ENCODE peak calls at places on chromosomes 2 and 18, in four cellular contexts. N, I, C and Y are unnamed samples.

GRCh38 chr18:6521804-6522418 is 107.2 kb upstream of the L3MBTL4 start:
- DNase-seq in N (peak; percentile 25), I (no peak), C (peak; percentile 34), Y (no peak)

GRCh38 chr2:72112421-72112820 is 35.2 kb downstream of the CYP26B1 start:
- DNase-seq in N (peak; percentile 64), I (no peak), C (no peak), Y (no peak)

GRCh38 chr18:48850891-48851302 is 99.9 kb downstream of the SMAD7 start:
- DNase-seq in N (no peak), I (no peak), C (peak; percentile 28), Y (no peak)

GRCh38 chr18:2083691-2084090 is 487.6 kb downstream of the METTL4 start:
- DNase-seq in N (peak; percentile 64), I (no peak), C (peak; percentile 12), Y (no peak)

GRCh38 chr18:74702951-74703350 is 105.3 kb downstream of the ZNF407 start:
- DNase-seq in N (peak; percentile 53), I (no peak), C (no peak), Y (no peak)

GRCh38 chr18:79439201-79440023 is 43.7 kb downstream of the NFATC1 start:
- DNase-seq in N (no peak), I (no peak), C (no peak), Y (no peak)

GRCh38 chr2:119240311-119241204 is 16.9 kb downstream of the STEAP3 start:
- DNase-seq in N (peak; percentile 77), I (peak; percentile 67), C (peak; percentile 84), Y (peak; percentile 46)

GRCh38 chr2:36741188-36741587 is 44.7 kb downstream of the VIT start:
- DNase-seq in N (no peak), I (no peak), C (no peak), Y (no peak)

GRCh38 chr2:145408980-145409379 is 889.1 kb upstream of the ZEB2 start:
- DNase-seq in N (peak; percentile 9), I (no peak), C (no peak), Y (no peak)

GRCh38 chr18:51077217-51077616 is 47.2 kb downstream of the SMAD4 start:
- DNase-seq in N (peak; percentile 36), I (no peak), C (no peak), Y (no peak)

GRCh38 chr2:65369574-65369973 is 62.8 kb downstream of the SPRED2 start:
- DNase-seq in N (no peak), I (no peak), C (no peak), Y (no peak)

GRCh38 chr2:156443089-156443488 is 6.9 kb downstream of the GPD2 start:
- DNase-seq in N (no peak), I (no peak), C (no peak), Y (no peak)

GRCh38 chr2:55550368-55551102 is 31.0 kb downstream of the CFAP36 start:
- DNase-seq in N (peak; percentile 7), I (no peak), C (no peak), Y (no peak)

GRCh38 chr18:79953921-79954651 is 2.6 kb upstream of the SLC66A2 start:
- DNase-seq in N (peak; percentile 60), I (no peak), C (no peak), Y (no peak)

GRCh38 chr2:171260471-171261424 is 100.1 kb upstream of the TLK1 start:
- DNase-seq in N (no peak), I (no peak), C (no peak), Y (no peak)

GRCh38 chr2:113762377-113763118 is 6.1 kb upstream of the SLC35F5 start:
- DNase-seq in N (no peak), I (no peak), C (no peak), Y (no peak)

GRCh38 chr18:67574749-67575148 is 58.2 kb upstream of the DSEL start:
- DNase-seq in N (no peak), I (no peak), C (no peak), Y (no peak)

GRCh38 chr2:25561136-25561850 is 112.1 kb downstream of the DTNB start:
- DNase-seq in N (no peak), I (no peak), C (no peak), Y (no peak)

GRCh38 chr2:158042245-158042644 is 59.4 kb upstream of the UPP2 start:
- DNase-seq in N (peak; percentile 51), I (no peak), C (peak; percentile 12), Y (no peak)

GRCh38 chr2:119283873-119284331 is 60.3 kb downstream of the STEAP3 start:
- DNase-seq in N (peak; percentile 91), I (no peak), C (no peak), Y (peak; percentile 89)